ENCODE peak calls at places on chromosomes 1 and 21, in seven cellular contexts. X is neural crest cell, G is lower leg skin, P is RWPE2, V is fibroblast of lung, O is cardiac fibroblast, F is lower lobe of right lung. S is an unnamed sample.

GRCh38 chr1:27403065-27403726 is 10.8 kb downstream of the GPR3 start:
- DNase-seq in X (no peak), G (peak), P (no peak), V (peak), O (peak), F (no peak), S (peak)

GRCh38 chr21:43306911-43307676 is 119.8 kb downstream of the SIK1 start:
- DNase-seq in X (no peak), G (peak), P (peak), V (no peak), O (peak), F (peak), S (no peak)

GRCh38 chr1:186202174-186202843 is 172.7 kb downstream of the TPR start:
- DNase-seq in X (no peak), G (peak), P (no peak), V (peak), O (no peak), F (no peak), S (no peak)

GRCh38 chr1:52032785-52033131 is 852 bp downstream of the KTI12 start:
- DNase-seq in X (peak), G (peak), P (peak), V (peak), O (peak), F (peak), S (peak)

GRCh38 chr1:28172690-28173150 is 3.8 kb downstream of the PTAFR start:
- DNase-seq in X (no peak), G (no peak), P (no peak), V (peak), O (no peak), F (peak), S (no peak)

GRCh38 chr1:118899340-118899739 is 88.8 kb downstream of the TBX15 start:
- DNase-seq in X (no peak), G (no peak), P (no peak), V (no peak), O (no peak), F (no peak), S (no peak)

GRCh38 chr1:71081697-71082080 is 854 bp upstream of the ZRANB2 start:
- DNase-seq in X (no peak), G (peak), P (no peak), V (no peak), O (no peak), F (peak), S (peak)

GRCh38 chr1:246528933-246529731 is 22.1 kb upstream of the SMYD3 start:
- DNase-seq in X (no peak), G (no peak), P (no peak), V (no peak), O (no peak), F (no peak), S (no peak)

GRCh38 chr1:53365405-53366063 is 37.7 kb upstream of the LRP8 start:
- DNase-seq in X (no peak), G (no peak), P (peak), V (no peak), O (no peak), F (peak), S (no peak)

GRCh38 chr1:236744533-236744932 is 50.6 kb upstream of the MTR start:
- DNase-seq in X (no peak), G (no peak), P (no peak), V (no peak), O (no peak), F (no peak), S (no peak)

GRCh38 chr1:23210351-23210785 is 6.9 kb downstream of the HTR1D start:
- DNase-seq in X (no peak), G (no peak), P (no peak), V (no peak), O (peak), F (no peak), S (no peak)

GRCh38 chr1:36696261-36696940 is 213.7 kb upstream of the CSF3R start:
- DNase-seq in X (no peak), G (no peak), P (no peak), V (no peak), O (no peak), F (no peak), S (no peak)

GRCh38 chr1:221987860-221988520 is 246.1 kb upstream of the DUSP10 start:
- DNase-seq in X (no peak), G (no peak), P (no peak), V (peak), O (peak), F (no peak), S (no peak)

GRCh38 chr21:45130324-45130774 is 56.0 kb downstream of the ADARB1 start:
- DNase-seq in X (no peak), G (no peak), P (no peak), V (peak), O (peak), F (no peak), S (no peak)

GRCh38 chr1:230113605-230114241 is 46.7 kb downstream of the GALNT2 start:
- DNase-seq in X (no peak), G (no peak), P (no peak), V (peak), O (peak), F (no peak), S (no peak)

GRCh38 chr1:201933840-201934430 is 12.4 kb downstream of the LMOD1 start:
- DNase-seq in X (no peak), G (no peak), P (no peak), V (peak), O (peak), F (no peak), S (no peak)

GRCh38 chr1:71015745-71016144 is 31.9 kb downstream of the PTGER3 start:
- DNase-seq in X (no peak), G (no peak), P (no peak), V (no peak), O (peak), F (no peak), S (no peak)

GRCh38 chr1:1157914-1158710 is 15.6 kb upstream of the TTLL10 start:
- DNase-seq in X (peak), G (no peak), P (no peak), V (peak), O (peak), F (peak), S (peak)

GRCh38 chr21:15732290-15732995 is 2.7 kb downstream of the USP25 start:
- DNase-seq in X (no peak), G (no peak), P (no peak), V (peak), O (peak), F (no peak), S (no peak)

GRCh38 chr1:203268901-203269653 is 36.2 kb upstream of the BTG2 start:
- DNase-seq in X (peak), G (no peak), P (no peak), V (peak), O (peak), F (no peak), S (peak)

GRCh38 chr1:215819114-215819513 is 252.0 kb downstream of the KCTD3 start:
- DNase-seq in X (no peak), G (no peak), P (no peak), V (peak), O (no peak), F (no peak), S (no peak)

GRCh38 chr1:215830221-215830620 is 263.1 kb downstream of the KCTD3 start:
- DNase-seq in X (no peak), G (no peak), P (no peak), V (no peak), O (peak), F (no peak), S (no peak)

DNA sequence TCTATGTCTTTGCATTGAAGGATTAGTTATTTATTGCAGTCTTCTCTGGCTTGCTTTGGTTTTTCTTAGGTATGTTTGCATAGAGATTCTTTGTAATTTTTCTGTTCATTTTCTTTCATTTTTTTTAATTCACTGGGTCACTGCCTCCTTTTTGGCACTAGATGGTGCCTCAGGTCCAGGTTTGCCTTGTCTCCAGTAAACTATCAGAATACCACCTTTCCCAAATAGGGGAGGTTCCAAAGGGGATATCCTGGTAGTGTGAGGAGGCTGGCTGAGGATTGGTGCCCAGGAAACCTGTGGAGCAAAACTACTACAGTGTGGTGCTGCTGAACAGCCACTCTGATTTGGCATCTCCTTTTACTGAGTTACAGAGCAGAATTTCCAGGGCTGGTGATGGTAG is 257.1 kb downstream of the KCTD3 start:
- DNase-seq in X (no peak), G (no peak), P (no peak), V (peak), O (no peak), F (no peak), S (no peak)
- TF ChIP-seq CTCF in X (peak), G (no peak), P (peak), V (peak), O (peak), F (no peak), S (no peak)

DNA sequence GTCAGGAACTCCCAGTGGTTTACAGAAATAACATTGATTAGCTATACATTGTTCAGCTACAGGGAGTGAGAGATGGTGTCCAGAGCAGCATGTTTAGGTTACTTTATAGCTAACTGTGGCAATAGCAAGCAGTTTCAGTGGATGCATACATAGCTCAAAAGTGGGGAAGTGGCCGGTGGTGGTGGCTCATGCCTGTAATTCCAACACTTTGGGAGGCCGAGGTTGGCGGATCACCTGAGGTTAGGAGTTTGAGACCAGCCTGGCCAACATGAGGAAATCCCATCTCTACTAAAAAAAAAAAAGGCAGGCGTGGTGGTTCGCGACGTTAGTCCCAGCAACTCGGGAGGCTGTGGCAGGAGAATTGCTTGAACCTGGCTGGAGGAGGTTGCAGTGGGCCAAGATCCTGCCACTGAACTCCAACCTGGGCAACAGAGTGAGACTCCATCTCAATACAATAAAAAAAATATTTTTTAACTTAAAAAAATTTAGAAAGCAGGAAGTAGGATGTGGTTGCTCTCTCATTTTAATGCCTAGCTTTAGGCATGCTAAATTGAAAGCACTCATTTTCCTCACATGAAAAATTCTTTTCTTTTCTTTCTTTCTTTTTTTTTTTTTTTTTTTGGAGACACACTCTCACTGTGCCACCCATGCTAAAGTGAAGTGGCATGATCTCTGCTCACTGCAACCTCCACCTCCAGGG is 109.7 kb downstream of the PPIAL4G start:
- DNase-seq in X (no peak), G (no peak), P (no peak), V (no peak), O (no peak), F (no peak), S (no peak)
- TF ChIP-seq CTCF in X (no peak), G (no peak), P (no peak), V (no peak), O (no peak), F (no peak), S (no peak)

DNA sequence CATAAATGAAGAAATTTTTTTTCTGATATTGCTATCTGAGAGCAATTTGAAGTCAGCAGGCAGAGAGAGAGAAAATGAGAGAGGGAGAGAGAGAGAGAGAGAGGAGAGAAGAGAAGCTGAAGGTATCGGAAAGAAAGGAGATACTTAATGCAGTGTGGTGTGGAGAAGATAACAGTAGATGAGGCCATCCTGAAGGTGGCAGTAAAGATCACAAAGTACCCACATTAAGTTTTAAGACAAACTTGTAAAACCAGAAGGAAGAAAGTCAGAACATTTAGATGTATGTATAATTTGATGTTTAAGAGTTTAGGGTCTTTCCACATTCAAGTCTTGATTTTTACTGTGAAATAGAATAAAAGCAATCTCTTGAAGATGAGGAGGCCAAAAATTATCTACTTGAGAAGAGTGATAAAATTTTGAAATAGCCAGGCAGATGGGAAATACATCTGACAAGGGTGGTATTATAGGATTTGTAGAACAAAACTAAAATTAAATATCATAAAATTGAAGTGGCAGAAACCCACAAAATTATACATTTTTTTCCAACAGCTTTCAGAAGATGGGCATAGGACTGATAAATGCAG is 1753.4 kb downstream of the MRPL39 start:
- DNase-seq in X (no peak), G (no peak), P (no peak), V (peak), O (peak), F (no peak), S (no peak)
- TF ChIP-seq CTCF in X (peak), G (no peak), P (peak), V (no peak), O (peak), F (peak), S (peak)

GRCh38 chr1:50968884-50969610 is 998 bp upstream of the CDKN2C start:
- DNase-seq in X (peak), G (no peak), P (no peak), V (peak), O (peak), F (peak), S (peak)

GRCh38 chr1:50970508-50970885 is 452 bp downstream of the CDKN2C start:
- DNase-seq in X (no peak), G (no peak), P (no peak), V (no peak), O (no peak), F (no peak), S (no peak)

GRCh38 chr1:50970927-50971582 is 1.0 kb downstream of the CDKN2C start:
- DNase-seq in X (no peak), G (no peak), P (no peak), V (peak), O (peak), F (no peak), S (no peak)

GRCh38 chr1:50968021-50968883 is 1.8 kb upstream of the CDKN2C start:
- DNase-seq in X (peak), G (peak), P (peak), V (peak), O (peak), F (peak), S (peak)

DNA sequence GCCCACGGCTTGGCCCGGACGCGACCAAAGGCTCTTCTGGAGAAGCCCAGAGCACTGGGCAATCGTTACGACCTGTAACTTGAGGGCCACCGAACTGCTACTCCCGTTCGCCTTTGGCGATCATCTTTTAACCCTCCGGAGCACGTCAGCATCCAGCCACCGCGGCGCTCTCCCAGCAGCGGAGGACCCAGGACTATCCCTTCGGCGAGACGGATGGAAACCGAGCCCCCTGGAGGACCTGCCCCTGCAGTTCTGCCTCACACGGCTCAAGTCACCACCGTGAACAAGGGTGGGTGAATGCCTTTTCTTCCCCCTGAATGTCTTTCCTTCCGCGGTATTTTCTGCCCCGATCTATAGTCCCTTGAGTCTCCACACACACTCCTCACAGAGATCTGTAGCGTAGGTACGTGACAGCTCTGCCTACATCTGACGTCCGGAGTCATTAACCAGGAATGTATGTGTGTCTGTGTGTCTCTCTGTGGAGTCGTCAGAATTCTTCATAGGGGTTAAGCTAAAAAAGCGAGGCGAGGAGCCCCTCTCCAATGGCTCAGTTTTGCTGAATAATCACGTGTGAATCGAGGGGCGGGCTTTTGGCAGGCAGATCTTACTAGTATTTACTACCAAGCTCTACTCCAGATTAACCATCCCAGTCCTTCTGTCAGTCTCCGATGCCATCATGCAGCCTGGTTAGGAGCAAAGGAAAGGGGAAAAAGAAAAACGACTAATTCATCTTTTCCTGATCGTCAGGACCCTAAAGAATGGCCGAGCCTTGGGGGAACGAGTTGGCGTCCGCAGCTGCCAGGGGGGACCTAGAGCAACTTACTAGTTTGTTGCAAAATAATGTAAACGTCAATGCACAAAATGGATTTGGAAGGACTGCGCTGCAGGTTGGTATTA is at the start of gene CDKN2C:
- DNase-seq in X (peak), G (peak), P (no peak), V (peak), O (peak), F (peak), S (peak)
- TF ChIP-seq CTCF in X (peak), G (no peak), P (no peak), V (no peak), O (peak), F (no peak), S (no peak)

GRCh38 chr1:206929509-206929908 is 7.8 kb upstream of the FCMR start:
- DNase-seq in X (no peak), G (no peak), P (no peak), V (no peak), O (no peak), F (no peak), S (no peak)

GRCh38 chr1:206932271-206932670 is 10.5 kb upstream of the FCMR start:
- DNase-seq in X (no peak), G (no peak), P (no peak), V (no peak), O (peak), F (no peak), S (no peak)

GRCh38 chr1:206933333-206933945 is 11.7 kb upstream of the FCMR start:
- DNase-seq in X (no peak), G (no peak), P (no peak), V (no peak), O (peak), F (peak), S (peak)

GRCh38 chr1:206930210-206930798 is 8.6 kb upstream of the FCMR start:
- DNase-seq in X (no peak), G (no peak), P (no peak), V (no peak), O (no peak), F (peak), S (no peak)

DNA sequence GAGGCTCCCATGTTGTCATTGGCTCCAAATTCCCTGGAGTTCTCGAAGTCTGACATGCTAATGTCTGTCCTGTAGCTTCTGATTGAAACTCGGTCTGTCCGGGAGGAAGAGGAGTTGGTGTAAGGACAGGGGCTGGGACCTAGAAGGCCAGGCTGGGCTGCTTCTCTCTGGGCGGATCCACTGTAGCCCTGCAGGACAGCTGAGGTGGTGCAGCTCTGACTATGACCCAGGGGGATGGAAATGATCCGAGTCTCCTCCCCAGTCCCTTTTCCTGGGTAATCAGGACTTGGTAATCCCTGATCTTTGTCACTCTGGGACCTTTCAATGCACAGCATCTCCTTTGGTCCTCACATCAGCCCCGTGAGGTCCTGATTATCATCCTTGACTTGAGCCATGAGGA is 10.0 kb upstream of the FCMR start:
- DNase-seq in X (no peak), G (no peak), P (no peak), V (no peak), O (no peak), F (no peak), S (no peak)
- TF ChIP-seq CTCF in X (no peak), G (no peak), P (no peak), V (no peak), O (peak), F (no peak), S (no peak)